ENCODE peak calls at places on chromosomes 5 and 9, in six cellular contexts. E is CD8-positive, alpha-beta T cell; N is cardiac fibroblast; C is cardiac muscle cell; X is fibroblast of mammary gland; B is epithelial cell of proximal tubule. P is an unnamed sample.

GRCh38 chr5:107072967-107073366 is 597.8 kb downstream of the EFNA5 start:
- DNase-seq in E (no peak), N (no peak), C (no peak), X (no peak), B (no peak), P (no peak)

GRCh38 chr5:121758640-121759039 is 93.0 kb upstream of the FTMT start:
- DNase-seq in E (no peak), N (no peak), C (no peak), X (no peak), B (no peak), P (no peak)

GRCh38 chr5:63050916-63051315 is 472.3 kb downstream of the LRRC70 start:
- DNase-seq in E (no peak), N (no peak), C (no peak), X (peak; percentile 0), B (no peak), P (no peak)

GRCh38 chr5:96377167-96377566 is 55.9 kb downstream of the PCSK1 start:
- DNase-seq in E (no peak), N (peak; percentile 26), C (no peak), X (no peak), B (no peak), P (no peak)

GRCh38 chr5:178668579-178668978 is 41.7 kb upstream of the CLK4 start:
- DNase-seq in E (no peak), N (no peak), C (no peak), X (no peak), B (no peak), P (no peak)

GRCh38 chr9:112091805-112092204 is 83.3 kb downstream of the SUSD1 start:
- DNase-seq in E (no peak), N (peak; percentile 42), C (peak; percentile 35), X (peak; percentile 17), B (no peak), P (no peak)

GRCh38 chr9:99059074-99059894 is 45.6 kb upstream of the TGFBR1 start:
- DNase-seq in E (no peak), N (peak; percentile 9), C (no peak), X (no peak), B (no peak), P (no peak)

GRCh38 chr5:1026700-1027621 is 18.4 kb downstream of the NKD2 start:
- DNase-seq in E (no peak), N (no peak), C (no peak), X (no peak), B (no peak), P (no peak)

GRCh38 chr5:91941590-91941989 is 558.5 kb upstream of the ARRDC3 start:
- DNase-seq in E (no peak), N (no peak), C (no peak), X (no peak), B (no peak), P (no peak)

GRCh38 chr9:96256800-96257199 is 45.2 kb downstream of the HSD17B3 start:
- DNase-seq in E (no peak), N (no peak), C (no peak), X (no peak), B (no peak), P (no peak)

GRCh38 chr5:115738807-115739206 is 77.7 kb downstream of the CDO1 start:
- DNase-seq in E (no peak), N (no peak), C (no peak), X (no peak), B (no peak), P (no peak)

GRCh38 chr5:127650649-127651048 is 1.8 kb downstream of the CTXN3 start:
- DNase-seq in E (no peak), N (peak; percentile 38), C (peak; percentile 26), X (peak; percentile 67), B (no peak), P (no peak)

GRCh38 chr9:114619205-114619758 is 8.2 kb downstream of the TMEM268 start:
- DNase-seq in E (no peak), N (no peak), C (no peak), X (no peak), B (peak; percentile 31), P (peak; percentile 66)

GRCh38 chr9:72579190-72579589 is 57.8 kb downstream of the TMC1 start:
- DNase-seq in E (no peak), N (peak; percentile 86), C (no peak), X (peak; percentile 81), B (no peak), P (peak; percentile 81)

GRCh38 chr9:81671880-81672280 is 17.5 kb downstream of the TLE1 start:
- DNase-seq in E (no peak), N (peak; percentile 49), C (peak; percentile 25), X (peak; percentile 68), B (no peak), P (peak; percentile 78)

DNA sequence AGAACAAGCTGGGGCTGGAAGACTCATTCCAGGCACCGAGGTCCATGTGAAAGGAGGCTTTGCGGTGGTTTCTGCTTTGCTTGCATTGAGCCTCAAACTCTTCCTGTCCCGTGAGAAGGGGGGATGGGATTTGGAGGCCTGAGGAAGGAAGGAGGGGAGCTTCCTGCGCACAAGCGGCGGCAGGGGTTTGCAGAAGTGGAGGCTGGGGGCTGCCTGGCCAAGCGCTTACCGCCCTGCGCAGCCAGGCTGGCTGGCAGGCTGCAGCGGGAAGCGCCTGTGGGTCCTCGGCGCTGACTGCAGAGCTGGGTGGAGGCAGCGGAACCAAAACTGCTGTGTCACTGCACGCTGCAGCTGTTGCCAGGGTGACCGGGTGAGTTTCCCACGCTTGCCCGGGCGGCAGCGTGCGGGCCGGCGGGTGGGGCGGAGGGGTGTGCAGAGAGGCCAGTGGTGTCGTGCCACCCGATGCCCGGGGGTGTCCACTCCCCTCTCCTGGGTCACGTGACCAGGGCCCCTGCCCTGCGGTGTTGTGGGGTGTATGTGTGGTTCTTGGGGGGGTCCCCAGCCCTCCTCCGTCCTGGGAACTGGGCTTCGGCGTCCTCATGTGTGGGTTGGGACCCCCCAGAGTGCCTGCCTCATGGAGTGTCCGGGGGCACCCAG is 81.0 kb downstream of the RXRA start:
- DNase-seq in E (peak; percentile 63), N (peak; percentile 92), C (no peak), X (peak; percentile 89), B (no peak), P (peak; percentile 91)
- H3K4me3 ChIP-seq in E (peak overlapping the region; percentile 45), N (no peak overlapping the region), C (no peak overlapping the region), X (peak overlapping the region; percentile 15), B (peak overlapping the region; percentile 35), P (peak overlapping the region; percentile 26)

GRCh38 chr9:76615149-76615548 is 149.1 kb upstream of the PCA3 start:
- DNase-seq in E (no peak), N (no peak), C (no peak), X (no peak), B (no peak), P (peak; percentile 75)
- H3K4me3 ChIP-seq in E (no peak overlapping the region), N (no peak overlapping the region), C (no peak overlapping the region), X (no peak overlapping the region), B (no peak overlapping the region), P (no peak overlapping the region)

GRCh38 chr9:129655142-129655541 is 10.3 kb upstream of the PRRX2 start:
- DNase-seq in E (no peak), N (no peak), C (no peak), X (no peak), B (no peak), P (no peak)

GRCh38 chr9:129661029-129661428 is 4.4 kb upstream of the PRRX2 start:
- DNase-seq in E (no peak), N (no peak), C (no peak), X (no peak), B (no peak), P (no peak)

GRCh38 chr9:129653819-129654528 is 11.5 kb upstream of the PRRX2 start:
- DNase-seq in E (no peak), N (no peak), C (peak; percentile 21), X (no peak), B (no peak), P (no peak)

GRCh38 chr9:129654641-129655040 is 10.8 kb upstream of the PRRX2 start:
- DNase-seq in E (no peak), N (no peak), C (no peak), X (no peak), B (no peak), P (no peak)

GRCh38 chr9:129656795-129657390 is 8.6 kb upstream of the PRRX2 start:
- DNase-seq in E (no peak), N (peak; percentile 65), C (no peak), X (peak; percentile 85), B (no peak), P (no peak)
- H3K4me3 ChIP-seq in E (no peak overlapping the region), N (no peak overlapping the region), C (no peak overlapping the region), X (no peak overlapping the region), B (no peak overlapping the region), P (no peak overlapping the region)

DNA sequence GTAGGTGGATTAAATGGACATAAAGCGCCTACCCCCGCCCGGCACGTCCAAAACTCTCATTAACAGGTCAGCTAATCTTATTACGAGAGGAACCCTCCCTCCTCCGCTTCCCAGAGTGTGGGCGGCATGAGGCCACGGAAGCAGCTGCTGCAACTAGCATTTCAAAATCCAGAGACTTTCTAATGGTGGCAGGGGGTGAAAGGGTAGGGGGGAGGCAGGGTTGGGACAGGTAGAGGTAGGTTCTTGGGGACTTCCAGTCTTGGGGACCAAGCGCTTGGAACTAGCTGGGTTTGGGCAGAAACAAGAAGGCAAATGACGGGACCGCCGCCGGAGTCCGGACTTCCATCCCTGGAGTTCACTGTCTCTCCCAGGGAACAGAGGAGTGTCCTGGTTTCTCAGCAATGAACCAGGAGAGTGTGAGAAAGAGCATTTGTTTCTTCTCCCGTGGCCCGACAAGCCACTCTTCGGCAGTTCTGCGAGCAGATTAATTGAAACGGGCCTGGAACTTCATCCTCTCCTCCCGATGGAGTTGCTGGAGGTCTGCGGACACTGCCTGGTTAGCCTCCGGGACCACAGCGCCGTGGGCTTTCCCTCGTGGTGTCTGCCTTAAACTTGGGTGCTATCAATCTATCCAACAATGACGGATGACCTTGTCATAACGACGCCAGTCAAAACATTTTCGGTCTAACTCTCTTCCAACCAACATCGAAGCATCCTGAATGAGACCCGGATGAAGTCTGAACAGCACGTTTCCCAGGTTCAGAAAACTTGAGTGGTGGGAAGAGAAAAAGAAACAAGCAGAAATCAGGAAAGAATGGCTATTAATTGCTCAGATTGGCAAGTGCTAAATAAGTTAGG is 1.6 kb upstream of the PRDM6 start:
- DNase-seq in E (no peak), N (peak; percentile 10), C (no peak), X (no peak), B (no peak), P (no peak)
- H3K4me3 ChIP-seq in E (no peak overlapping the region), N (no peak overlapping the region), C (peak overlapping the region; percentile 69), X (no peak overlapping the region), B (no peak overlapping the region), P (no peak overlapping the region)

DNA sequence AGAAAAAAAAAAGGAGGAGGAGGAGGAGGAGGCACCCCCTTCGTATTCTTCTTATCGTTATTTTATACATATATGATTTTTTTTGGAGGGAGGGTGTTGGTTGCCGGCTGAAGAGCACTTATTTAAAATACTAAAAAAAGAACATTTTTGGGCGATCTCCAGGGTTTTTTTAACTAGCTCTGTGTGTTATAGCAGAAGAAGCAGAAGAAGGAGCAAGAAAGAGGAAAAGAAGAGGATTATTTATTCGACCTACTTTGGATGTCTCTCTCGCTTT is 440 bp downstream of the NR2F1 start:
- DNase-seq in E (no peak), N (no peak), C (no peak), X (no peak), B (no peak), P (no peak)
- H3K4me3 ChIP-seq in E (no peak overlapping the region), N (peak overlapping the region; percentile 83), C (peak overlapping the region; percentile 48), X (peak overlapping the region; percentile 85), B (peak overlapping the region; percentile 70), P (peak overlapping the region; percentile 64)

P was measured in stomach.